ENCODE peak calls at places on chromosomes 13 and 19, in six cellular contexts. P, H, G, N, L and F are unnamed samples.

GRCh38 chr19:48287748-48288147 is 17.9 kb downstream of the ZNF114 start:
- DNase-seq in H (no peak), L (no peak), P (no peak), N (no peak), G (no peak), F (no peak)

GRCh38 chr13:46377554-46377953 is 9.5 kb downstream of the RUBCNL start:
- DNase-seq in G (no peak), P (no peak), N (no peak), H (no peak), L (no peak), F (no peak)

GRCh38 chr13:91174886-91175501 is 172.5 kb upstream of the MIR17HG start:
- DNase-seq in L (no peak), N (no peak), P (no peak), G (no peak), H (no peak), F (no peak)

GRCh38 chr13:43005460-43006236 is 13.6 kb upstream of the EPSTI1 start:
- DNase-seq in H (peak; percentile 32), G (no peak), P (no peak), L (peak; percentile 36), N (no peak), F (no peak)

GRCh38 chr13:45396548-45397095 is 21.6 kb downstream of the SLC25A30 start:
- DNase-seq in P (no peak), L (no peak), N (no peak), G (no peak), H (peak; percentile 23), F (no peak)

GRCh38 chr13:49791753-49792549 is 531 bp downstream of the KPNA3 start:
- DNase-seq in P (peak; percentile 21), H (peak; percentile 36), N (peak; percentile 70), L (peak; percentile 49), G (peak; percentile 56), F (peak; percentile 94)

GRCh38 chr13:111344471-111345191 is 24.2 kb downstream of the TEX29 start:
- DNase-seq in N (no peak), L (peak; percentile 86), P (no peak), G (no peak), H (peak; percentile 92), F (no peak)

GRCh38 chr19:8388612-8388958 is 1.6 kb upstream of the RAB11B start:
- DNase-seq in N (no peak), L (no peak), P (no peak), H (no peak), G (no peak), F (no peak)

GRCh38 chr13:52827839-52828238 is 20.6 kb downstream of the PCDH8 start:
- DNase-seq in G (no peak), P (no peak), L (no peak), N (no peak), H (no peak), F (no peak)

GRCh38 chr13:51727634-51728274 is 76.2 kb downstream of the DHRS12 start:
- DNase-seq in N (no peak), H (no peak), L (no peak), P (no peak), G (no peak), F (no peak)

GRCh38 chr13:99356216-99357089 is 49.3 kb upstream of the GPR183 start:
- DNase-seq in L (no peak), N (no peak), G (peak; percentile 31), H (peak; percentile 87), P (peak; percentile 42), F (peak; percentile 86)

GRCh38 chr13:111467111-111467890 is 146.9 kb downstream of the TEX29 start:
- DNase-seq in H (no peak), N (no peak), L (no peak), G (no peak), P (no peak), F (no peak)

GRCh38 chr19:9078651-9079050 is 8.2 kb upstream of the OR1M1 start:
- DNase-seq in N (no peak), G (no peak), H (no peak), P (no peak), L (no peak), F (no peak)

GRCh38 chr19:37926255-37926654 is 19.2 kb downstream of the SIPA1L3 start:
- DNase-seq in H (no peak), G (no peak), L (no peak), P (no peak), N (no peak), F (no peak)

GRCh38 chr19:29662604-29663404 is 2.5 kb upstream of the PLEKHF1 start:
- DNase-seq in G (peak; percentile 65), N (peak; percentile 89), H (peak; percentile 94), P (no peak), L (peak; percentile 11), F (peak; percentile 78)

GRCh38 chr19:1324792-1325567 is 39.3 kb downstream of the EFNA2 start:
- DNase-seq in L (peak; percentile 73), G (peak; percentile 65), H (peak; percentile 61), N (peak; percentile 81), P (no peak), F (no peak)

GRCh38 chr19:4365791-4366665 is 22.7 kb downstream of the MPND start:
- DNase-seq in N (no peak), H (no peak), G (no peak), P (no peak), L (no peak), F (peak; percentile 71)

GRCh38 chr19:15252398-15253018 is 20.3 kb upstream of the EPHX3 start:
- DNase-seq in G (no peak), N (no peak), H (peak; percentile 45), P (no peak), L (no peak), F (no peak)

DNA sequence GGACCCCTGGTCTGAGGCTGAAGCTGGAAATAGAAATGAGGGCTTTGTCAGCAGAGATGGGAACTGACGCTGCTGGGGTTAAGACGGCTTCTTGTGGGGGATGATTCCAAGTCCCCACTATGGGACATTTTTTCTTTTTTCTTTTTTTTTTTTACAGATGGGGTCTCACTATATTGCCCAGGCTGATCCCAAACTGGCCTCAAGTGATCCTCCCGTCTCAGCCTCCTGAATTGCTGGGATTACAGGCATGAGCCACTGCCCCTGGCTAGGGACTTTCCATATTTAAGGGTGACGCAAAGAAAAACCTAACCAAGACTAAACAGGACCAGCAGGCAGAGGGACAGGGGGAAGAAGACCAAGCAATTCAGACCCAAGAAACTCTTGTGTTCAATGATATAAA is 10.0 kb downstream of the LRFN3 start:
- DNase-seq in G (no peak), H (no peak), N (no peak), L (no peak), P (no peak), F (no peak)
- TF ChIP-seq CTCF in G (no peak), H (no peak), N (no peak), L (no peak), P (no peak), F (no peak)

GRCh38 chr19:46529622-46530451 is 34.2 kb upstream of the PNMA8B start:
- DNase-seq in L (peak; percentile 66), H (peak; percentile 54), N (peak; percentile 78), P (peak; percentile 71), G (peak; percentile 73), F (peak; percentile 89)

GRCh38 chr19:46533085-46534081 is 37.7 kb upstream of the PNMA8B start:
- DNase-seq in G (no peak), P (no peak), H (no peak), N (peak; percentile 45), L (no peak), F (no peak)

GRCh38 chr19:46524272-46524671 is 28.6 kb upstream of the PNMA8B start:
- DNase-seq in H (no peak), P (no peak), N (no peak), G (no peak), L (no peak), F (no peak)

GRCh38 chr19:46528601-46529447 is 33.2 kb upstream of the PNMA8B start:
- DNase-seq in L (no peak), G (no peak), P (no peak), H (no peak), N (no peak), F (peak; percentile 51)
- H3K27me3 ChIP-seq in L (no peaks in the 10 kb centered on the region), G (no peaks in the 10 kb centered on the region), P (no peaks in the 10 kb centered on the region), H (peaks cover 11% of the 10 kb centered on the region), N (no peaks in the 10 kb centered on the region), F (no peaks in the 10 kb centered on the region)

GRCh38 chr19:3360494-3361383 is 5.6 kb upstream of the NFIC start:
- DNase-seq in N (peak; percentile 94), L (peak; percentile 56), H (no peak), P (peak; percentile 58), G (peak; percentile 84), F (peak; percentile 93)
- TF ChIP-seq CTCF in N (no peak), L (peak; percentile 2), H (peak; percentile 20), P (no peak), G (no peak), F (peak; percentile 7)

GRCh38 chr19:33998739-33999345 is 173.5 kb upstream of the LSM14A start:
- DNase-seq in L (no peak), P (no peak), G (no peak), H (no peak), N (no peak), F (no peak)

GRCh38 chr19:33998302-33998701 is 174.0 kb upstream of the LSM14A start:
- DNase-seq in H (no peak), P (no peak), L (no peak), N (no peak), G (no peak), F (no peak)

GRCh38 chr19:33997690-33998089 is 174.6 kb upstream of the LSM14A start:
- DNase-seq in L (no peak), G (no peak), N (no peak), P (no peak), H (no peak), F (no peak)
- H3K27me3 ChIP-seq in L (no peaks in the 10 kb centered on the region), G (no peaks in the 10 kb centered on the region), N (no peaks in the 10 kb centered on the region), P (peaks cover 6% of the 10 kb centered on the region), H (no peaks in the 10 kb centered on the region), F (no peaks in the 10 kb centered on the region)

DNA sequence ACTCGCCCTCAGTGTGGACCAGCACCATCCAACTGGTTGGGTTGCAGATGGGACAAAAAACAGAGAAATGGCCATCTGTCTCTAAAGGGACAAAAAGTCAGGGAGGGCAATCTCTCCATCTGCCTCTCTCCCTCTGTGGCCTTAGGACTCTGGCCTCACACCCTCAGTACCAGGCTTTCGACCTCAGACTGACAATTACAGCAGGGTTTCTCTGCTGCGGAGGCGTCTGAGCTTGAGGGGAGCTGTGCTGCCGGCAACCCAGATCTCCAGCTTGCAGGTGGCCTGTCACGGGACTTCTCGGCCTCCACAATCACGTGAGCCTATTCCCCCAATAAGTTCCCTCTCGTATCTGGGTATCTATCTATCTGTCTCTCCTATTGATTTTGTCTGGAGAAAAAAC is 27.7 kb downstream of the MLLT1 start:
- DNase-seq in G (no peak), N (no peak), L (no peak), P (no peak), H (no peak), F (peak; percentile 32)
- TF ChIP-seq CTCF in G (no peak), N (no peak), L (no peak), P (no peak), H (no peak), F (no peak)

DNA sequence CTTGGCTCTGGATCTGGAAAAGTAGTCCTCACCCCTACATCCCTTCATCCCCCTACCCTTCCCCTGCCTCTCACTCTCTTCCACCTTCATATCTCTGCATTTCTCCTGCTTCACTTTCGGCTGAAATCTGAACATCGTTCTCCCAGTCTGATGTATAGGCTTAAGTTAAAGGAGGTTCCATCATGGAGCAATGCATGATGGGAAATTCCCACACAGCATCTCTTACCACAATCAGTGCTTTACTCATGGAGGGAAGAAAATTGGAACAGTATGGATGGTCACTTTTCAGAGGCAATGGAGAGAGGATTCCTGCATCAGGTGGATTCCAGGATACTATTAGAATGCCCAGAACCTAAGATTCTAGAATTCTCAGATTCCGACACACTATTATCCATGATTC is 6.1 kb upstream of the KLK8 start:
- DNase-seq in P (no peak), L (no peak), G (no peak), H (no peak), N (no peak), F (no peak)
- H3K27me3 ChIP-seq in P (peaks cover 15% of the 10 kb centered on the region), L (peaks cover 45% of the 10 kb centered on the region), G (peaks cover 6% of the 10 kb centered on the region), H (no peaks in the 10 kb centered on the region), N (peaks cover 30% of the 10 kb centered on the region), F (peaks cover 47% of the 10 kb centered on the region)

GRCh38 chr13:72677431-72677830 is 50.0 kb downstream of the MZT1 start:
- DNase-seq in H (no peak), P (no peak), L (no peak), N (no peak), G (no peak), F (no peak)
- TF ChIP-seq CTCF in H (no peak), P (no peak), L (no peak), N (no peak), G (no peak), F (no peak)